ENCODE peak calls at places on chromosomes 11 and 22, in nine cellular contexts. O is HCT116, R is A549, V is GM12878, C is K562, A is GM23338, G is HepG2, N is Panc1, W is SK-N-SH. M is an unnamed sample.
A peak's percentile ranks its signal among the peaks of the same experiment; 100 is the strongest.

GRCh38 chr22:40094449-40094848 is 83.3 kb upstream of the TNRC6B start:
- DNase-seq in G (no peak), O (no peak), W (no peak), C (no peak), V (peak; percentile 15), A (no peak), N (no peak), R (no peak), M (no peak)

GRCh38 chr11:10607462-10607861 is 39.0 kb upstream of the LYVE1 start:
- DNase-seq in R (no peak), V (no peak), O (no peak), W (no peak), C (no peak), G (no peak), A (no peak), N (no peak), M (no peak)

GRCh38 chr22:32354360-32355351 is 3.0 kb upstream of the RFPL3 start:
- DNase-seq in R (no peak), O (peak; percentile 49), V (no peak), N (no peak), C (no peak), W (no peak), A (peak; percentile 53), G (no peak), M (no peak)

GRCh38 chr11:115333106-115333505 is 171.1 kb downstream of the CADM1 start:
- DNase-seq in G (no peak), C (no peak), N (no peak), V (no peak), W (no peak), A (peak; percentile 21), R (no peak), O (no peak), M (no peak)

GRCh38 chr11:64844330-64845124 is at the start of gene CDC42BPG:
- DNase-seq in C (peak; percentile 96), G (peak; percentile 27), W (peak; percentile 93), N (no peak), V (no peak), O (peak; percentile 57), A (peak; percentile 97), R (peak; percentile 87), M (no peak)

GRCh38 chr11:74311352-74311926 is at the start of gene P4HA3:
- DNase-seq in O (peak; percentile 18), N (no peak), W (peak; percentile 92), R (peak; percentile 77), V (no peak), G (peak; percentile 13), C (peak; percentile 92), A (peak; percentile 87), M (peak; percentile 50)

GRCh38 chr11:36885154-36885553 is 287.1 kb upstream of the RAG2 start:
- DNase-seq in C (no peak), V (no peak), A (no peak), N (no peak), W (no peak), G (no peak), R (no peak), O (no peak), M (no peak)

GRCh38 chr11:113148076-113148475 is 166.3 kb upstream of the TTC12 start:
- DNase-seq in O (no peak), W (no peak), C (no peak), R (no peak), V (no peak), N (no peak), A (no peak), G (no peak), M (no peak)

GRCh38 chr11:76666408-76666807 is 4.1 kb downstream of the LRRC32 start:
- DNase-seq in C (no peak), R (no peak), G (no peak), V (no peak), O (no peak), W (no peak), A (peak; percentile 30), N (no peak), M (no peak)

GRCh38 chr11:2783536-2784082 is 83.8 kb upstream of the KCNQ1OT1 start:
- DNase-seq in R (no peak), N (no peak), O (no peak), W (no peak), V (no peak), G (no peak), C (no peak), A (no peak), M (no peak)

GRCh38 chr11:111963786-111964385 is 26.7 kb downstream of the DIXDC1 start:
- DNase-seq in V (no peak), R (no peak), O (no peak), C (no peak), W (no peak), A (no peak), N (no peak), G (no peak), M (no peak)

GRCh38 chr11:111966678-111967077 is 29.5 kb downstream of the DIXDC1 start:
- DNase-seq in C (no peak), W (no peak), V (no peak), R (no peak), N (no peak), O (no peak), G (no peak), A (no peak), M (no peak)

GRCh38 chr11:111957663-111958415 is 20.7 kb downstream of the DIXDC1 start:
- DNase-seq in G (no peak), O (no peak), N (no peak), W (no peak), R (no peak), V (no peak), C (no peak), A (no peak), M (no peak)

GRCh38 chr11:111961389-111962300 is 24.5 kb downstream of the DIXDC1 start:
- DNase-seq in V (no peak), G (no peak), A (no peak), O (no peak), N (no peak), R (no peak), C (no peak), W (no peak), M (no peak)

GRCh38 chr11:111960916-111961315 is 23.8 kb downstream of the DIXDC1 start:
- DNase-seq in A (peak; percentile 85), V (no peak), R (no peak), C (no peak), G (no peak), W (no peak), O (no peak), N (peak; percentile 53), M (no peak)
- TF ChIP-seq REST in A (no peak), V (no peak), R (no peak), C (no peak), G (no peak), W (no peak), O (no peak), N (no peak), M (no peak)

GRCh38 chr11:71446150-71446549 is 2.0 kb downstream of the DHCR7 start:
- DNase-seq in N (no peak), W (no peak), G (no peak), A (no peak), C (no peak), V (no peak), O (no peak), R (no peak), M (no peak)
- H3K4me3 ChIP-seq in N (no peak overlapping the region), W (no peak overlapping the region), G (peak overlapping the region; percentile 93), A (peak overlapping the region; percentile 98), C (no peak overlapping the region), V (peak overlapping the region; percentile 85), O (no peak overlapping the region), R (no peak overlapping the region), M (no peak overlapping the region)

GRCh38 chr11:13767461-13767860 is 99.0 kb downstream of the FAR1 start:
- DNase-seq in O (no peak), G (no peak), A (no peak), V (no peak), R (no peak), C (no peak), W (no peak), N (no peak), M (no peak)

GRCh38 chr11:13776134-13776815 is 107.8 kb downstream of the FAR1 start:
- DNase-seq in R (no peak), N (no peak), A (peak; percentile 57), G (no peak), C (no peak), W (no peak), O (peak; percentile 15), V (no peak), M (no peak)

GRCh38 chr11:13769188-13769587 is 100.7 kb downstream of the FAR1 start:
- DNase-seq in A (no peak), W (no peak), G (peak; percentile 5), N (no peak), V (no peak), O (no peak), C (no peak), R (no peak), M (no peak)

GRCh38 chr11:13775471-13775870 is 107.0 kb downstream of the FAR1 start:
- DNase-seq in W (no peak), G (no peak), C (no peak), R (no peak), N (no peak), A (no peak), V (no peak), O (no peak), M (no peak)

GRCh38 chr11:13772223-13773046 is 104.0 kb downstream of the FAR1 start:
- DNase-seq in C (peak; percentile 24), N (peak; percentile 43), G (peak; percentile 58), R (peak; percentile 16), A (peak; percentile 86), W (peak; percentile 39), V (peak; percentile 11), O (peak; percentile 67), M (peak; percentile 29)
- TF ChIP-seq CTCF in C (peak; percentile 62), N (peak; percentile 63), G (peak; percentile 59), R (peak; percentile 71), A (peak; percentile 92), W (peak; percentile 60), V (peak; percentile 24), O (peak; percentile 85), M (no peak)

GRCh38 chr11:93589347-93589746 is 46.2 kb upstream of the SMCO4 start:
- DNase-seq in R (no peak), C (no peak), N (no peak), O (no peak), W (no peak), A (no peak), G (no peak), V (no peak), M (no peak)

GRCh38 chr11:93587858-93588581 is 44.8 kb upstream of the SMCO4 start:
- DNase-seq in O (no peak), G (no peak), N (no peak), W (no peak), V (no peak), C (peak; percentile 27), A (no peak), R (no peak), M (no peak)

GRCh38 chr11:93585758-93586157 is 42.6 kb upstream of the SMCO4 start:
- DNase-seq in R (peak; percentile 19), O (no peak), A (no peak), N (no peak), W (no peak), V (no peak), G (no peak), C (no peak), M (no peak)

DNA sequence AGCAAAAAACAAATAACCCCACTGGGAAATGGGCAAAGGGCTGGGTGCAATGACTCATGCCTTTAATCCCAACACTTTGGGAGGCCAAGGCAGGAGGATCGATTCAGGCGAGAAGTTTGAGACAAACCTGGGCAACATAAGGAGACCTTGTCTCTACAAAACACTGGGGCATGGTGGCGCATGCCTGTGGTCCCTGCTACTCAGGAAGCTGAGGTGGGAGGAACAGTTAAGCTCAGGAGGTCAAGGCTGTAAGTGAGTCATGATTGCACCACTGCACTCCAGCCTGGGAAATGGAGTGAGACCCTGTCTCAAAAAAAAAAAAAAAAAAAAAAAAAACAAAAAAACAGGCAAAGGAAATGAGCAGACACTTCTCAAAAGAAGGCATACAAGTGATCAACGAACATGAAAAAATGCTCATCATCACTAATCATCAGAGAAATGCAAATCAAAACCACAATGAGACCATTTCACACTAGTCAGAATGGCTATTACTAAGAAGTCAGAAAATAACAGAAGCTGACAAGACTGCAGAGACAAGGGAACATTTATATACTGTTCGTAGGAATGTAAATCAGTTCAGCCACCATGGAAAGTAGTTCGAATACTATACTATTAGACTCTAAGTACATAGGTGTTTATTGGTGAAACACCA is 48.2 kb upstream of the SMCO4 start:
- DNase-seq in G (peak; percentile 84), V (peak; percentile 33), N (no peak), O (peak; percentile 19), A (no peak), R (no peak), C (no peak), W (no peak), M (peak; percentile 9)
- TF ChIP-seq REST in G (no peak), V (no peak), N (no peak), O (no peak), A (no peak), R (no peak), C (no peak), W (no peak), M (no peak)